ENCODE peak calls at places on chromosomes 12 and 14, in five cellular contexts. R is gastrocnemius medialis, J is endodermal cell, W is fibroblast of mammary gland, P is IMR-90. Y is an unnamed sample.

GRCh38 chr14:98177551-98177950 is 1094.4 kb downstream of the BCL11B start:
- DNase-seq in R (no peak), J (no peak), W (no peak), P (no peak), Y (no peak)

GRCh38 chr14:22837059-22837749 is 819 bp downstream of the MMP14 start:
- DNase-seq in R (no peak), J (peak; percentile 80), W (peak; percentile 45), P (peak; percentile 63), Y (peak; percentile 57)

GRCh38 chr12:122992386-122992785 is 11.9 kb downstream of the ARL6IP4 start:
- DNase-seq in R (no peak), J (no peak), W (no peak), P (no peak), Y (no peak)

GRCh38 chr12:120155072-120155471 is 38.5 kb upstream of the RAB35 start:
- DNase-seq in R (no peak), J (peak; percentile 44), W (no peak), P (no peak), Y (no peak)

GRCh38 chr14:35944847-35945246 is 118.7 kb downstream of the BRMS1L start:
- DNase-seq in R (no peak), J (peak; percentile 86), W (no peak), P (no peak), Y (no peak)

GRCh38 chr12:124916370-124917134 is 2.1 kb upstream of the UBC start:
- DNase-seq in R (peak; percentile 86), J (peak; percentile 81), W (peak; percentile 97), P (peak; percentile 93), Y (peak; percentile 94)

GRCh38 chr12:46516933-46517578 is 144.5 kb upstream of the SLC38A2 start:
- DNase-seq in R (no peak), J (no peak), W (no peak), P (no peak), Y (no peak)

GRCh38 chr14:33285902-33286700 is 347.4 kb downstream of the NPAS3 start:
- DNase-seq in R (no peak), J (no peak), W (no peak), P (no peak), Y (no peak)

GRCh38 chr14:61222388-61222787 is 58.8 kb downstream of the TMEM30B start:
- DNase-seq in R (no peak), J (no peak), W (peak; percentile 64), P (no peak), Y (no peak)

GRCh38 chr12:66776974-66777373 is 98.1 kb upstream of the GRIP1 start:
- DNase-seq in R (no peak), J (no peak), W (no peak), P (no peak), Y (no peak)

GRCh38 chr12:41932028-41932427 is 212.6 kb downstream of the GXYLT1 start:
- DNase-seq in R (no peak), J (peak; percentile 52), W (no peak), P (no peak), Y (no peak)

GRCh38 chr12:126355346-126355745 is 1290.1 kb downstream of the AACS start:
- DNase-seq in R (no peak), J (no peak), W (no peak), P (no peak), Y (no peak)

GRCh38 chr12:25388216-25388615 is 137.5 kb upstream of the KRAS start:
- DNase-seq in R (no peak), J (no peak), W (no peak), P (peak; percentile 25), Y (no peak)

GRCh38 chr14:61466249-61466904 is 145.0 kb downstream of the PRKCH start:
- DNase-seq in R (no peak), J (peak; percentile 73), W (peak; percentile 99), P (peak; percentile 98), Y (peak; percentile 99)

GRCh38 chr12:55703976-55704761 is 3.5 kb downstream of the ITGA7 start:
- DNase-seq in R (no peak), J (no peak), W (no peak), P (peak; percentile 35), Y (no peak)

GRCh38 chr12:12294215-12295005 is 27.6 kb upstream of the LRP6 start:
- DNase-seq in R (no peak), J (peak; percentile 96), W (no peak), P (no peak), Y (peak; percentile 42)

GRCh38 chr12:93125126-93125525 is 196.0 kb upstream of the EEA1 start:
- DNase-seq in R (no peak), J (no peak), W (peak; percentile 85), P (no peak), Y (no peak)

GRCh38 chr12:94165152-94165551 is 16.8 kb downstream of the PLXNC1 start:
- DNase-seq in R (no peak), J (no peak), W (no peak), P (no peak), Y (no peak)

GRCh38 chr12:69070319-69071090 is 137.5 kb upstream of the CPM start:
- DNase-seq in R (no peak), J (peak; percentile 93), W (peak; percentile 84), P (peak; percentile 71), Y (peak; percentile 84)

GRCh38 chr12:65925626-65926025 is 101.3 kb downstream of the HMGA2 start:
- DNase-seq in R (no peak), J (no peak), W (no peak), P (no peak), Y (no peak)

GRCh38 chr12:54680374-54680773 is 32.2 kb upstream of the DCD start:
- DNase-seq in R (no peak), J (peak; percentile 96), W (peak; percentile 20), P (peak; percentile 10), Y (peak; percentile 37)
- TF ChIP-seq CTCF in R (peak; percentile 24), J (peak; percentile 79), W (peak; percentile 50), P (peak; percentile 24), Y (peak; percentile 52)

GRCh38 chr12:6188954-6189353 is 11.2 kb upstream of the CD9 start:
- DNase-seq in R (no peak), J (peak; percentile 50), W (no peak), P (no peak), Y (no peak)

GRCh38 chr12:6183689-6184441 is 16.3 kb upstream of the CD9 start:
- DNase-seq in R (no peak), J (peak; percentile 45), W (no peak), P (peak; percentile 81), Y (peak; percentile 66)

GRCh38 chr12:6187948-6188793 is 12.0 kb upstream of the CD9 start:
- DNase-seq in R (no peak), J (peak; percentile 54), W (no peak), P (no peak), Y (no peak)

GRCh38 chr12:6182279-6182898 is 17.8 kb upstream of the CD9 start:
- DNase-seq in R (no peak), J (peak; percentile 52), W (peak; percentile 89), P (peak; percentile 68), Y (peak; percentile 87)

DNA sequence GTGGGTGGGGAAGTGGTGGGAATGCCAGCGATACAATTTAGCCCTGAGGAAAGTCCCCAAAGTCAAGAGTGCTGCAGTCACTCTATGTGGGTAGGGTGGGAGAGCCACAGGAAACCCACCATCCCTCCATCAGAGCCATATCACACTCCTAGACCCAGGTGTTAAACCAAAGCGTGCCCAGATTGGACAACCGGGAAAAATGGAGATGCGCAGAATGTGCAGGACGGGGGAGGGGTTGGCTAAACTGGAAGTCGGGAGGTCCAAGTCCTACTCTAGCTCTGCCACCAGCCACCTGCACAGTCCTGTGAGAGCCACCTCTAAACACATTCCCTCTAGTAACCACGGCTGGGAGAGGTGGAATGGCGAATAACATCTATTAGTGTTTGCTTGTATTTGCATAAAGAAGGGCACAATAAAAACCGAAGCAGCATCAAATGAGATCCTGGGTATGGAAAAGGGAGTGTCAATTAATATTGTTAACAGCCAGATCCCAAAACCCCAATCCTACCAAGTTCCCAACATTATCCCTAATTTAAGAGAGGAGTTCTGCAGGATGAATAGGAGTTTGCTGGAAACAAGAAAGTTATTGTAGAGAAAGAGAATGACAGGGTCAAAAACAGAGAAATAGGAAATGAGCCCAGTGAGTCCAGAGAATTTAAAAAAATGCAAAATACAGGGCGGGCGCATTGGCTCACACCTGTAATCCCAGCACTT is 13.9 kb upstream of the CD9 start:
- DNase-seq in R (no peak), J (no peak), W (no peak), P (no peak), Y (no peak)
- H3K4me3 ChIP-seq in R (no peak overlapping the region), J (no peak overlapping the region), W (no peak overlapping the region), P (no peak overlapping the region), Y (no peak overlapping the region)

GRCh38 chr14:53793790-53794560 is 162.7 kb downstream of the BMP4 start:
- DNase-seq in R (peak; percentile 7), J (no peak), W (no peak), P (no peak), Y (no peak)

GRCh38 chr14:53791116-53791515 is 165.5 kb downstream of the BMP4 start:
- DNase-seq in R (no peak), J (no peak), W (no peak), P (no peak), Y (no peak)

GRCh38 chr14:53796734-53797133 is 159.9 kb downstream of the BMP4 start:
- DNase-seq in R (no peak), J (no peak), W (no peak), P (no peak), Y (no peak)

DNA sequence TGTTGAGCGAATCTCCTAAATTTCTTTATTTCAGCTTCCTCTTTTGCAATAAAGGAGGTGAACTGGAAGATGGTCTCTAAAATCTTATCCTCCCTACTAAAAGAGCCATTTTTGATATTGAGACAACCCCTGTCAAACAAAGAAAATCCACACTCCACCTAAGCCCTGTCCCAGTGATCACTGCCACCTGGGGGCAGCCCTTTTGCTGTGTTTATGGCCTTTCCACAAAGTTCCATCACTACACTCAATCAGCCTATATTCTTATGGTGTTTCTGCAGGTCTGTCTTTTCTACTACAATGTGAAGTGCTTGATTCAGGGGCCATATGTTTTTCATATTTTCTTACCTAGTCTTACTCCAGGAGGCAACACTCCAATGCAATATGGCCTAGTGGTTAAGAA is 163.7 kb downstream of the BMP4 start:
- DNase-seq in R (no peak), J (peak; percentile 62), W (no peak), P (no peak), Y (no peak)
- TF ChIP-seq CTCF in R (no peak), J (peak; percentile 72), W (peak; percentile 11), P (no peak), Y (no peak)

GRCh38 chr12:52496054-52496453 is 3.0 kb upstream of the KRT6A start:
- DNase-seq in R (no peak), J (no peak), W (peak; percentile 59), P (no peak), Y (no peak)
- H3K4me3 ChIP-seq in R (no peak overlapping the region), J (peak overlapping the region; percentile 27), W (no peak overlapping the region), P (no peak overlapping the region), Y (no peak overlapping the region)

DNA sequence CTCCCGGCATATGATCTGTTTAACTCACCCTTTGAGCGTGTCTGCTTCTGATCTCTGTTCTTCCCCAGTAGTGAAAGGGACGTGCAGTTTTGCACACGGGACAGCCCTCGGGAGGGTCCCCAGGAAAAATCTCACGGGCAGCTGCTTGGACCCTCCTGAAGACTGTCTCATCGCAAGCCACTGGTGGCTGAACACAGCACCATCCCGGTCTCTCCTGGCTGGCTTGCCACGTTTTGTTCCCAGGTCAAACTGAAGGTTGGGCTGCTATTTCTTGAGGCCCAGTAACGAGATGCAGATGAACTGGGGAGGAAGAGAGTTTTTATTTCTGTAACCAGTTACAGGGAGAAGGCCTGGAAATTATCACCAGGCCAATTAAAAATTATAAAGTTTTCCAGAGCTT is 10.0 kb downstream of the SOAT2 start:
- DNase-seq in R (no peak), J (no peak), W (no peak), P (no peak), Y (no peak)
- TF ChIP-seq CTCF in R (no peak), J (no peak), W (no peak), P (no peak), Y (no peak)

DNA sequence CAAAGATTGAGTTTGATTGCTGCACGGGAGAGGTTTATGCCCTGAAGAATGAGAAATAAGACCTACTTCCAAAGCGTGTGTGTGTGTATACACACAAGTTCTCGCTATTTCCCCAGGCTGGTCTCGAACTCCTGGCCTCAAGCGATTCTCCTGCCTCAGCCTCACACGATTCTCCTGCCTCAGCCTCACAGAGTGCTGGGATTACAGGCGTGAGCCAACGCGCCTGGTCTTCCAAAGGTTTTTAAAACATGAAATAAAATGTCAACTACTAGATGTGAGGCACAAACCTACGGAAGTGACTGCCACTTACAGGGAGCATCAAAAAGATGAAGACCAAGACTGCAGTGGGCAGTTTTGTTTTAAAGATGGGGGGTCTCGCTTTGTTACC is 622 bp upstream of the WASHC3 start:
- DNase-seq in R (no peak), J (no peak), W (no peak), P (no peak), Y (no peak)
- H3K4me3 ChIP-seq in R (peak overlapping the region; percentile 95), J (peak overlapping the region; percentile 91), W (peak overlapping the region; percentile 92), P (no peak overlapping the region), Y (no peak overlapping the region)